ENCODE peak calls at places on chromosomes 12 and 14, in five cellular contexts. P, C, O, F and R are unnamed samples.
A peak's percentile ranks its signal among the peaks of the same experiment; 100 is the strongest.

GRCh38 chr14:100786131-100786530 is 39.8 kb upstream of the MEG3 start:
- DNase-seq in P (no peak), C (no peak), O (no peak), F (no peak), R (no peak)

GRCh38 chr14:78412475-78412874 is 242.3 kb downstream of the NRXN3 start:
- DNase-seq in P (no peak), C (no peak), O (peak; percentile 50), F (no peak), R (no peak)

GRCh38 chr14:106622200-106622745 is 1095.9 kb downstream of the TMEM121 start:
- DNase-seq in P (no peak), C (no peak), O (no peak), F (no peak), R (no peak)

GRCh38 chr12:117485984-117486839 is 124.8 kb upstream of the NOS1 start:
- DNase-seq in P (no peak), C (no peak), O (no peak), F (peak; percentile 24), R (no peak)

GRCh38 chr14:75430526-75430925 is 2.7 kb downstream of the JDP2 start:
- DNase-seq in P (no peak), C (no peak), O (no peak), F (peak; percentile 38), R (no peak)

GRCh38 chr12:108553799-108554198 is 7.2 kb downstream of the SART3 start:
- DNase-seq in P (no peak), C (no peak), O (no peak), F (no peak), R (no peak)

GRCh38 chr12:132359971-132360370 is 30.6 kb upstream of the GALNT9 start:
- DNase-seq in P (no peak), C (no peak), O (no peak), F (no peak), R (peak; percentile 11)

GRCh38 chr14:100612879-100613455 is 25.8 kb upstream of the BEGAIN start:
- DNase-seq in P (no peak), C (no peak), O (no peak), F (no peak), R (no peak)

GRCh38 chr12:132347471-132347855 is 18.1 kb upstream of the GALNT9 start:
- DNase-seq in P (peak; percentile 75), C (no peak), O (no peak), F (no peak), R (no peak)

GRCh38 chr14:73143003-73143402 is 6.7 kb downstream of the PSEN1 start:
- DNase-seq in P (no peak), C (no peak), O (no peak), F (no peak), R (no peak)

GRCh38 chr14:101029668-101030290 is 126.3 kb upstream of the RTL1 start:
- DNase-seq in P (no peak), C (no peak), O (no peak), F (no peak), R (no peak)

DNA sequence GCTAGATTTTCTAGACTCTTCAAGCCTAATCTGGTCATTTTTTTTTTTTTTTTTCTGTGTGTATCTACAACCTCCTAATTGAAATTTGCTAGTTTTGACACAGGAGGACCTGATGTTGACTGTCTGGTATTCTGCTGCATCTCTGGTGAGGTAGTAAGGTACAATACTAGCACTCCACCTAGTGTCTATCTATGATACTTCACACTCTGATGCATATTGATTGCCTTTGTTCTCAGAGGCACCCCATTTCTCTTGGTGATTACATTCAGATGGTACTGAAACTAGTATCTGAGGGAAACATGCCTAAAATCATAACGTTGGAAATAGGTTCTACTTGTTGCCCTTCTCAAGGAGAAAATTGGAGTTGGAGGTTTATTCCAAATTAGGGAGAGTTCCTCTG is 930.5 kb upstream of the NOVA1 start:
- DNase-seq in P (no peak), C (peak; percentile 50), O (peak; percentile 30), F (peak; percentile 33), R (no peak)
- TF ChIP-seq CTCF in P (no peak), C (peak; percentile 51), O (peak; percentile 53), F (peak; percentile 57), R (peak; percentile 74)

GRCh38 chr14:91250912-91251311 is 6.4 kb upstream of the GPR68 start:
- DNase-seq in P (no peak), C (no peak), O (no peak), F (no peak), R (no peak)

GRCh38 chr14:91253795-91254323 is 9.4 kb upstream of the GPR68 start:
- DNase-seq in P (no peak), C (no peak), O (no peak), F (no peak), R (peak; percentile 33)

GRCh38 chr14:91254456-91254855 is 10.0 kb upstream of the GPR68 start:
- DNase-seq in P (no peak), C (no peak), O (no peak), F (no peak), R (no peak)

GRCh38 chr14:91255026-91255695 is 10.7 kb upstream of the GPR68 start:
- DNase-seq in P (no peak), C (no peak), O (no peak), F (no peak), R (no peak)

DNA sequence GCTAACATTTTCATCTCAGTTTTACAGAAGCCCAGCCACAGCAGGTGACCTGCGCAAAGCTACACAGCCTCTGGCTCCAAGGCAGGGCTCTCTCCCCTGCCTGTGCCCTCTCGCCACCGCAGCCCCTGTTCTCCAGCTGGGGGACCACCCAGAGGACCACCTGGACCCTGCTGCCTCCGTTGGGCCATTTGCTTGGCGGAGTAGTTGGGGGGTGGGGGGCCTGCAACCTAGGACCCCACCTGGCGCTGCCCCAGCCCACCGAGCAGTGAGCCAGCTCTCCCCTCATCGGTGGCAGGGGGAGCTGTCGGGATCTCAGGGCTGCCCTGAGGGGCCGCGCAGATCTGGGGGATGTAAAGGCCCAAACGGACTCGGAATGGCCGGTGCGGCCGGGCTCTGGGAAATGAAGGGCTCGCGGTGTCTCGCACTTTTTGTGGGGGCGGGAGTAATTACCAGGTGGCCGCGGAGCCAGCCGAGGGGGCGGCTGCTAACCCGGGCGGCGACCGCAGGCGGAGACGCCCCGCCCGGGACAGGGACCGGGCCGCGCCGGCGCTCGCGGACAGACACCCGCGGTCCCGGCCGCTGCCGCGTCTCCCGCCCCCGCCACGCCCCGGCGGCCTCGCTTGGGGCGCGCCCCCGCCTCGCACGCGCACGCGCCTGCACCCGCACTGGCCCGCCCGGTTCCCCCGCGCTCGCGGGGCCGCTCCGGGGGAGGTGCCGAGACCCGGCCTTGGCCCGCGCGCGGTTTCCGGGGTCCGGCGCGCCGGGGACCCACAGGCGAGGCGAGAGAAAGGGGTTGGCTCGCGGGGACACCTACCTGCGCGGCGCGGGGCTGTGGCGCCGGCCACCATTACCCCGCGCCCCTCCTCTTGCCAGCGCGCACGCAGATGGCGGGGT is 8.6 kb upstream of the GPR68 start:
- DNase-seq in P (peak; percentile 94), C (no peak), O (no peak), F (no peak), R (peak; percentile 54)
- TF ChIP-seq CTCF in P (no peak), C (peak; percentile 40), O (peak; percentile 20), F (no peak), R (no peak)

DNA sequence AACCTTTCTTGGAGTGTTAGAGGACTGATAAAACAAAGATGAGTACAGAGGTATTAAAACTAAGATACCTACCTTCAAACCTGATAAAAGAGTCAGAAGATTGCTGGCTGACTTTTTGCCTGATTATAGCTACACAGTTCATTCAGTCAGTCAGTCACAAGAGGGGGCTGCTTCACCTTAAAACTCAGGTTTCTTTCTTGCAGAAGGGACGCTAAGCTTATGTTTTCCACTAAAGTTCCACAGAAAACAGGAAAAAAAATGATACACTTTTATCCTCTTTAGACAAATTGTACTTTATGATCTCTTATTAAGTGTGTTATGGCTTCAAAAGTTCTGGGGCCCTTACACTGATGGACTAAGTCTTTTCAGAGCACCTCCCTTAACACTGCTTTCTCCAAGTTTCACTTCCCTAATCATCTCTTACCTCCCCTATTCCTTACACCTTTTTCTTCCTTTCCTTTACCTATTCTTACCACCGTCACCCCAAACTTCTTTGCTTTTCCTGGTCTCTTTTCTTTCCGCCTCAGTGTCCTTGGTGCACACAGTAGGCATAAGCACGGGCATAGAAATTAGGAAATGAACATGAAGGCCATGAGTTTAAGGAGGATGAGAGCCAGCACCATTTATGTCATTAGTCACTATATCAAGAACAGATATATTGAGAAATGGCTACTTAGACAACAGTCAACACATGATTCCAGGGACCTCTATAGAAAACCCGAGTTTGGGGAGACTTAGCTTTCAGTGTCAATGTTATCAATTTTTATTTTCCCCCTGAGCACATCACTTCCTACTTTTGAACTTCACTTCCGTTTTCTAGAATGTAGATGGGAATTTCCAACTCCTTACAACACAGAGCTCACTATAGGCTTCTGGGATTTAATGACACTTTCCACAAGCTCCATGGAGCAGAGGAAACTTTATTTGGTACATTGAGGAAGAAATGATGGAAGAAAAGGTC is 448.9 kb upstream of the OR4E1 start:
- DNase-seq in P (no peak), C (no peak), O (no peak), F (no peak), R (no peak)
- TF ChIP-seq CTCF in P (no peak), C (no peak), O (peak; percentile 39), F (no peak), R (peak; percentile 13)

DNA sequence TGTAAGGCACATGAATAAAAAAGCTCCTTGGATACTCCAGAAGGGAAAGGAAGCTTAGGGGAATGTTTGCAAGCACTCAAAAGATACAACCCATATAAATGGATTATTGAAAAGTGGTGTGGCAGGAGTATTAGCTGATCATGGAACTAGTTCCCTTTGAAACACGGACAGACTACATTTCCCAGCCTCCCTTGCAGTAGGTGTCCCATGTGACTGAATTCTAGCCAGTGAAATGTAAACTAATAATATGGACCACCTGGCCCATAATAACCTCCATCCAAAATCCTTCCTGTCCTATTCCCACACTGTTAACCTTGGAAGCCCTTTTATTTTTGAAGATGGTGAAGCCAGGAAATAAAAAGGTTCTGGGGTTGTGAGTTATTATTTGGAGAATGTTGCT is 242.3 kb downstream of the SUDS3 start:
- DNase-seq in P (no peak), C (no peak), O (no peak), F (no peak), R (no peak)
- TF ChIP-seq CTCF in P (no peak), C (no peak), O (no peak), F (no peak), R (no peak)